ENCODE peak calls at places on chromosomes 7 and 10, in seven cellular contexts. W is endothelial cell, C is T-helper 9 cell, L is AG08396, V is SHP77, G is SW480, F is RPMI7951. H is an unnamed sample.

GRCh38 chr10:33386926-33387325 is 52.5 kb upstream of the NRP1 start:
- DNase-seq in L (no peak), F (no peak), C (no peak), W (no peak), V (no peak), G (no peak), H (no peak)

GRCh38 chr7:101884671-101885596 is 67.5 kb downstream of the CUX1 start:
- DNase-seq in V (no peak), C (no peak), W (no peak), G (peak), L (no peak), F (peak), H (no peak)

GRCh38 chr10:87668324-87669054 is 8.8 kb downstream of the PAPSS2 start:
- DNase-seq in L (no peak), C (no peak), W (no peak), V (no peak), F (no peak), G (no peak), H (no peak)

GRCh38 chr7:155597753-155598140 is 46.7 kb upstream of the RBM33 start:
- DNase-seq in C (no peak), W (no peak), G (no peak), V (no peak), F (no peak), L (no peak), H (no peak)

GRCh38 chr7:128174391-128174790 is 66.7 kb upstream of the LEP start:
- DNase-seq in W (no peak), V (no peak), G (no peak), F (no peak), C (no peak), L (no peak), H (no peak)

GRCh38 chr10:33630761-33631160 is 296.3 kb upstream of the NRP1 start:
- DNase-seq in C (no peak), G (no peak), W (no peak), L (no peak), V (no peak), F (no peak), H (no peak)

GRCh38 chr10:85622425-85622824 is 744.2 kb downstream of the GRID1 start:
- DNase-seq in L (no peak), W (no peak), G (no peak), F (no peak), C (no peak), V (no peak), H (no peak)

GRCh38 chr7:50349963-50350944 is 45.7 kb downstream of the IKZF1 start:
- DNase-seq in L (no peak), C (peak), F (no peak), V (no peak), G (no peak), W (no peak), H (no peak)

GRCh38 chr10:101513733-101514132 is 74.3 kb downstream of the POLL start:
- DNase-seq in G (no peak), C (no peak), F (no peak), L (no peak), V (no peak), W (no peak), H (no peak)

GRCh38 chr10:123726381-123726780 is 60.2 kb downstream of the GPR26 start:
- DNase-seq in F (no peak), G (no peak), W (no peak), C (no peak), V (no peak), L (no peak), H (no peak)

GRCh38 chr10:52778511-52779392 is 6.2 kb upstream of the MBL2 start:
- DNase-seq in C (no peak), G (peak), L (peak), W (peak), F (no peak), V (no peak), H (no peak)

GRCh38 chr7:3078458-3078857 is 34.8 kb upstream of the CARD11 start:
- DNase-seq in G (no peak), V (no peak), C (no peak), W (no peak), L (no peak), F (no peak), H (no peak)

GRCh38 chr7:112254166-112254565 is 47.7 kb downstream of the ZNF277 start:
- DNase-seq in C (no peak), G (no peak), W (no peak), F (no peak), V (no peak), L (no peak), H (no peak)

GRCh38 chr7:36005876-36006275 is 147.2 kb upstream of the EEPD1 start:
- DNase-seq in W (no peak), L (no peak), V (no peak), G (no peak), C (no peak), F (no peak), H (no peak)

GRCh38 chr10:25604591-25604990 is 329.4 kb upstream of the MYO3A start:
- DNase-seq in F (no peak), L (no peak), V (no peak), C (no peak), W (no peak), G (no peak), H (no peak)

GRCh38 chr7:118104812-118105441 is 79.0 kb upstream of the LSM8 start:
- DNase-seq in C (no peak), F (peak), V (no peak), G (peak), W (no peak), L (no peak), H (no peak)

GRCh38 chr7:79719216-79719615 is 265.7 kb upstream of the MAGI2 start:
- DNase-seq in C (no peak), F (no peak), V (no peak), W (no peak), G (no peak), L (no peak), H (no peak)

GRCh38 chr10:92045641-92046106 is 122.1 kb downstream of the BTAF1 start:
- DNase-seq in C (no peak), W (peak), V (no peak), F (no peak), L (no peak), G (no peak), H (no peak)

GRCh38 chr10:10797467-10797866 is 220.2 kb upstream of the CELF2 start:
- DNase-seq in F (no peak), W (no peak), L (no peak), V (no peak), C (no peak), G (no peak), H (no peak)

H was measured in AG09309.